ENCODE peak calls at places on chromosomes 7 and 10, in ten cellular contexts. J is left ventricle myocardium inferior; V is H7; N is HT1080; Z is HFFc6; O is mesothelial cell of epicardium; B is stimulated activated CD4-positive, alpha-beta T cell treated with anti-CD3 and anti-CD28 coated beads, Interleukin-4, amount 100 ng/mL, for 48 hours; A is activated CD8-positive, alpha-beta memory T cell treated with anti-CD3 and anti-CD28 coated beads for 1 hour; I is T-helper 17 cell; F is T47D. X is an unnamed sample.

GRCh38 chr7:7843972-7844371 is 124.6 kb upstream of the GLCCI1 start:
- DNase-seq in Z (no peak), O (no peak), V (no peak), A (no peak), F (no peak), J (no peak), B (no peak), I (no peak), N (no peak), X (no peak)

GRCh38 chr7:30745251-30745650 is 6.7 kb upstream of the INMT start:
- DNase-seq in A (no peak), Z (no peak), V (no peak), B (no peak), F (no peak), I (no peak), N (no peak), O (no peak), J (no peak), X (no peak)

GRCh38 chr10:10903620-10904019 is 114.1 kb upstream of the CELF2 start:
- DNase-seq in F (no peak), O (no peak), V (no peak), J (no peak), B (no peak), Z (no peak), I (no peak), A (no peak), N (peak), X (no peak)

GRCh38 chr10:35564276-35564982 is 40.7 kb upstream of the GJD4 start:
- DNase-seq in Z (peak), J (peak), N (no peak), I (no peak), V (no peak), A (no peak), O (no peak), B (no peak), F (no peak), X (no peak)

GRCh38 chr7:6558837-6559236 is 7.6 kb upstream of the GRID2IP start:
- DNase-seq in J (no peak), Z (peak), F (no peak), O (no peak), N (peak), V (peak), B (no peak), I (no peak), A (no peak), X (peak)

GRCh38 chr7:65390588-65390987 is 16.9 kb downstream of the ZNF92 start:
- DNase-seq in A (no peak), V (no peak), O (no peak), Z (no peak), I (no peak), N (no peak), J (no peak), B (no peak), F (no peak), X (no peak)

GRCh38 chr10:26437637-26438461 is at the start of gene APBB1IP:
- DNase-seq in F (no peak), B (peak), V (peak), I (peak), Z (peak), O (no peak), A (peak), J (peak), N (no peak), X (peak)

GRCh38 chr7:128934361-128935352 is 3.1 kb upstream of the IRF5 start:
- DNase-seq in O (no peak), Z (no peak), N (no peak), A (no peak), B (no peak), J (no peak), F (no peak), V (no peak), I (no peak), X (no peak)

GRCh38 chr7:41188163-41189130 is 514.4 kb downstream of the INHBA start:
- DNase-seq in Z (peak), O (no peak), V (no peak), I (no peak), N (peak), B (no peak), F (peak), J (no peak), A (no peak), X (no peak)

GRCh38 chr10:98242823-98243222 is 25.2 kb downstream of the LOXL4 start:
- DNase-seq in O (no peak), J (no peak), V (peak), F (peak), A (no peak), I (no peak), B (no peak), Z (peak), N (peak), X (no peak)

GRCh38 chr10:126199221-126199998 is 188.9 kb downstream of the ADAM12 start:
- DNase-seq in V (no peak), N (peak), I (no peak), J (no peak), A (no peak), O (no peak), B (no peak), Z (peak), F (no peak), X (no peak)

GRCh38 chr7:50470250-50471163 is 20.4 kb upstream of the FIGNL1 start:
- DNase-seq in N (no peak), O (no peak), J (no peak), Z (no peak), F (no peak), V (no peak), I (no peak), B (no peak), A (no peak), X (no peak)

GRCh38 chr7:19161671-19162070 is 16.4 kb upstream of the FERD3L start:
- DNase-seq in V (no peak), F (no peak), A (no peak), I (no peak), J (no peak), O (no peak), Z (no peak), N (no peak), B (no peak), X (no peak)

GRCh38 chr10:47331491-47331890 is 9.2 kb downstream of the GDF2 start:
- DNase-seq in A (no peak), I (no peak), N (no peak), F (no peak), O (no peak), V (no peak), Z (no peak), J (no peak), B (no peak), X (no peak)

GRCh38 chr7:78777844-78778243 is 675.6 kb downstream of the MAGI2 start:
- DNase-seq in N (peak), A (no peak), O (no peak), F (no peak), I (no peak), Z (peak), J (no peak), V (no peak), B (no peak), X (no peak)

GRCh38 chr7:80370587-80370986 is 141.3 kb downstream of the GNAT3 start:
- DNase-seq in N (no peak), V (no peak), I (no peak), O (no peak), J (no peak), F (no peak), A (no peak), Z (no peak), B (no peak), X (no peak)

GRCh38 chr7:40822861-40823260 is 688.1 kb downstream of the SUGCT start:
- DNase-seq in A (no peak), Z (no peak), B (no peak), J (no peak), O (no peak), V (no peak), F (no peak), I (no peak), N (no peak), X (no peak)

GRCh38 chr7:51242007-51242691 is 74.5 kb downstream of the COBL start:
- DNase-seq in Z (no peak), F (no peak), I (no peak), B (no peak), J (no peak), N (peak), V (no peak), O (no peak), A (no peak), X (no peak)

GRCh38 chr10:87634311-87634710 is 25.4 kb upstream of the PAPSS2 start:
- DNase-seq in B (no peak), V (no peak), F (no peak), N (peak), Z (no peak), I (no peak), A (no peak), J (no peak), O (no peak), X (no peak)

X was measured in ELF-1.